ENCODE peak calls at places on chromosomes 6 and 20, in seven cellular contexts. One of them, this sample, is unnamed.

GRCh38 chr20:38094373-38094775 is 60.8 kb downstream of the RPRD1B start:
- DNase-seq in HCT116: no peak
- DNase-seq in fibroblast of mammary gland: peak
- DNase-seq in IMR-90: peak
- DNase-seq in ovary: no peak
- DNase-seq in right lobe of liver: no peak
- DNase-seq in coronary artery: no peak
- DNase-seq in this sample: no peak

GRCh38 chr20:48928832-48929725 is 7.6 kb downstream of the ARFGEF2 start:
- DNase-seq in IMR-90: peak
- DNase-seq in HCT116: no peak
- DNase-seq in fibroblast of mammary gland: no peak
- DNase-seq in right lobe of liver: no peak
- DNase-seq in ovary: no peak
- DNase-seq in coronary artery: no peak
- DNase-seq in this sample: no peak

GRCh38 chr20:3924304-3925112 is 35.3 kb downstream of the PANK2 start:
- DNase-seq in fibroblast of mammary gland: peak
- DNase-seq in right lobe of liver: peak
- DNase-seq in coronary artery: no peak
- DNase-seq in HCT116: no peak
- DNase-seq in IMR-90: no peak
- DNase-seq in ovary: peak
- DNase-seq in this sample: no peak

GRCh38 chr20:33443006-33443511 is 504 bp downstream of the SNTA1 start:
- DNase-seq in ovary: peak
- DNase-seq in HCT116: no peak
- DNase-seq in fibroblast of mammary gland: no peak
- DNase-seq in IMR-90: no peak
- DNase-seq in coronary artery: no peak
- DNase-seq in right lobe of liver: peak
- DNase-seq in this sample: no peak

GRCh38 chr20:58864346-58864745 is 11.8 kb downstream of the GNAS start:
- DNase-seq in IMR-90: no peak
- DNase-seq in right lobe of liver: no peak
- DNase-seq in coronary artery: no peak
- DNase-seq in fibroblast of mammary gland: no peak
- DNase-seq in HCT116: no peak
- DNase-seq in ovary: no peak
- DNase-seq in this sample: no peak

GRCh38 chr6:138403324-138403800 is 661 bp upstream of the HEBP2 start:
- DNase-seq in fibroblast of mammary gland: no peak
- DNase-seq in HCT116: no peak
- DNase-seq in IMR-90: no peak
- DNase-seq in coronary artery: no peak
- DNase-seq in right lobe of liver: peak
- DNase-seq in ovary: peak
- DNase-seq in this sample: no peak

GRCh38 chr20:33644313-33645071 is 17.6 kb upstream of the C20orf144 start:
- DNase-seq in fibroblast of mammary gland: no peak
- DNase-seq in right lobe of liver: no peak
- DNase-seq in coronary artery: no peak
- DNase-seq in IMR-90: no peak
- DNase-seq in HCT116: no peak
- DNase-seq in ovary: no peak
- DNase-seq in this sample: no peak

GRCh38 chr6:16660157-16660497 is 101.1 kb downstream of the ATXN1 start:
- DNase-seq in IMR-90: no peak
- DNase-seq in fibroblast of mammary gland: no peak
- DNase-seq in coronary artery: no peak
- DNase-seq in ovary: no peak
- DNase-seq in right lobe of liver: no peak
- DNase-seq in HCT116: no peak
- DNase-seq in this sample: no peak

GRCh38 chr6:159642995-159643394 is 50.0 kb downstream of the SOD2 start:
- DNase-seq in right lobe of liver: no peak
- DNase-seq in fibroblast of mammary gland: no peak
- DNase-seq in IMR-90: no peak
- DNase-seq in HCT116: no peak
- DNase-seq in coronary artery: no peak
- DNase-seq in ovary: no peak
- DNase-seq in this sample: no peak

GRCh38 chr6:132179955-132180354 is 221.3 kb downstream of the MOXD1 start:
- DNase-seq in right lobe of liver: no peak
- DNase-seq in HCT116: no peak
- DNase-seq in coronary artery: no peak
- DNase-seq in fibroblast of mammary gland: no peak
- DNase-seq in IMR-90: no peak
- DNase-seq in ovary: no peak
- DNase-seq in this sample: no peak

GRCh38 chr20:49316704-49317103 is 38.8 kb upstream of the ZNFX1 start:
- DNase-seq in fibroblast of mammary gland: no peak
- DNase-seq in ovary: no peak
- DNase-seq in HCT116: no peak
- DNase-seq in coronary artery: no peak
- DNase-seq in right lobe of liver: no peak
- DNase-seq in IMR-90: no peak
- DNase-seq in this sample: no peak

GRCh38 chr6:11805259-11806053 is 26.9 kb upstream of the ADTRP start:
- DNase-seq in ovary: no peak
- DNase-seq in coronary artery: no peak
- DNase-seq in IMR-90: no peak
- DNase-seq in fibroblast of mammary gland: no peak
- DNase-seq in right lobe of liver: no peak
- DNase-seq in HCT116: no peak
- DNase-seq in this sample: no peak

GRCh38 chr6:33144373-33144772 is 47.9 kb downstream of the COL11A2 start:
- DNase-seq in ovary: no peak
- DNase-seq in HCT116: no peak
- DNase-seq in IMR-90: no peak
- DNase-seq in coronary artery: no peak
- DNase-seq in right lobe of liver: no peak
- DNase-seq in fibroblast of mammary gland: peak
- DNase-seq in this sample: no peak

GRCh38 chr20:50305636-50306477 is 115.2 kb downstream of the CEBPB start:
- DNase-seq in right lobe of liver: peak
- DNase-seq in coronary artery: peak
- DNase-seq in fibroblast of mammary gland: peak
- DNase-seq in IMR-90: no peak
- DNase-seq in HCT116: no peak
- DNase-seq in ovary: peak
- DNase-seq in this sample: no peak

GRCh38 chr6:42735976-42736375 is 9.9 kb downstream of the TBCC start:
- DNase-seq in IMR-90: no peak
- DNase-seq in HCT116: no peak
- DNase-seq in right lobe of liver: no peak
- DNase-seq in ovary: no peak
- DNase-seq in fibroblast of mammary gland: no peak
- DNase-seq in coronary artery: no peak
- DNase-seq in this sample: no peak

GRCh38 chr20:14688045-14688444 is 350.6 kb upstream of the FLRT3 start:
- DNase-seq in IMR-90: no peak
- DNase-seq in right lobe of liver: no peak
- DNase-seq in HCT116: no peak
- DNase-seq in fibroblast of mammary gland: no peak
- DNase-seq in coronary artery: no peak
- DNase-seq in ovary: no peak
- DNase-seq in this sample: no peak

GRCh38 chr6:135851442-135852271 is at the start of gene PDE7B:
- DNase-seq in fibroblast of mammary gland: peak
- DNase-seq in HCT116: no peak
- DNase-seq in IMR-90: peak
- DNase-seq in ovary: peak
- DNase-seq in coronary artery: peak
- DNase-seq in right lobe of liver: peak
- DNase-seq in this sample: peak

GRCh38 chr20:24254480-24254879 is 214.9 kb upstream of the SYNDIG1 start:
- DNase-seq in IMR-90: no peak
- DNase-seq in coronary artery: no peak
- DNase-seq in ovary: no peak
- DNase-seq in HCT116: no peak
- DNase-seq in right lobe of liver: no peak
- DNase-seq in fibroblast of mammary gland: no peak
- DNase-seq in this sample: no peak

GRCh38 chr20:41138527-41139226 is 1.3 kb downstream of the PLCG1 start:
- DNase-seq in right lobe of liver: no peak
- DNase-seq in HCT116: no peak
- DNase-seq in ovary: peak
- DNase-seq in fibroblast of mammary gland: no peak
- DNase-seq in IMR-90: peak
- DNase-seq in coronary artery: no peak
- DNase-seq in this sample: no peak

GRCh38 chr20:51335329-51335841 is 207.1 kb downstream of the NFATC2 start:
- DNase-seq in right lobe of liver: no peak
- DNase-seq in ovary: no peak
- DNase-seq in coronary artery: no peak
- DNase-seq in IMR-90: peak
- DNase-seq in fibroblast of mammary gland: peak
- DNase-seq in HCT116: no peak
- DNase-seq in this sample: no peak

GRCh38 chr6:34095741-34096140 is 50.1 kb downstream of the GRM4 start:
- DNase-seq in fibroblast of mammary gland: no peak
- DNase-seq in right lobe of liver: no peak
- DNase-seq in ovary: no peak
- DNase-seq in IMR-90: no peak
- DNase-seq in coronary artery: no peak
- DNase-seq in HCT116: no peak
- DNase-seq in this sample: no peak

GRCh38 chr6:145042559-145042958 is 692.8 kb downstream of the EPM2A start:
- DNase-seq in fibroblast of mammary gland: no peak
- DNase-seq in right lobe of liver: no peak
- DNase-seq in HCT116: no peak
- DNase-seq in coronary artery: no peak
- DNase-seq in ovary: no peak
- DNase-seq in IMR-90: no peak
- DNase-seq in this sample: no peak

GRCh38 chr6:136921936-136922679 is at the start of gene SLC35D3:
- DNase-seq in right lobe of liver: peak
- DNase-seq in IMR-90: no peak
- DNase-seq in fibroblast of mammary gland: no peak
- DNase-seq in HCT116: no peak
- DNase-seq in ovary: no peak
- DNase-seq in coronary artery: no peak
- DNase-seq in this sample: no peak

GRCh38 chr6:93562566-93562965 is 143.2 kb upstream of the EPHA7 start:
- DNase-seq in fibroblast of mammary gland: no peak
- DNase-seq in right lobe of liver: no peak
- DNase-seq in HCT116: no peak
- DNase-seq in ovary: no peak
- DNase-seq in IMR-90: no peak
- DNase-seq in coronary artery: no peak
- DNase-seq in this sample: no peak

GRCh38 chr6:56807335-56807991 is 147.4 kb upstream of the BEND6 start:
- DNase-seq in coronary artery: no peak
- DNase-seq in ovary: no peak
- DNase-seq in right lobe of liver: no peak
- DNase-seq in fibroblast of mammary gland: peak
- DNase-seq in IMR-90: no peak
- DNase-seq in HCT116: no peak
- DNase-seq in this sample: no peak

GRCh38 chr6:26347699-26348098 is 17.3 kb upstream of the BTN3A2 start:
- DNase-seq in HCT116: no peak
- DNase-seq in right lobe of liver: no peak
- DNase-seq in ovary: no peak
- DNase-seq in fibroblast of mammary gland: no peak
- DNase-seq in IMR-90: no peak
- DNase-seq in coronary artery: no peak
- DNase-seq in this sample: no peak

GRCh38 chr6:150987371-150987828 is 121.9 kb downstream of the MTHFD1L start:
- DNase-seq in ovary: no peak
- DNase-seq in IMR-90: no peak
- DNase-seq in fibroblast of mammary gland: no peak
- DNase-seq in right lobe of liver: no peak
- DNase-seq in coronary artery: no peak
- DNase-seq in HCT116: no peak
- DNase-seq in this sample: no peak

GRCh38 chr20:13464702-13465101 is 174.0 kb downstream of the TASP1 start:
- DNase-seq in right lobe of liver: no peak
- DNase-seq in IMR-90: peak
- DNase-seq in coronary artery: no peak
- DNase-seq in fibroblast of mammary gland: peak
- DNase-seq in HCT116: no peak
- DNase-seq in ovary: no peak
- DNase-seq in this sample: no peak

DNA sequence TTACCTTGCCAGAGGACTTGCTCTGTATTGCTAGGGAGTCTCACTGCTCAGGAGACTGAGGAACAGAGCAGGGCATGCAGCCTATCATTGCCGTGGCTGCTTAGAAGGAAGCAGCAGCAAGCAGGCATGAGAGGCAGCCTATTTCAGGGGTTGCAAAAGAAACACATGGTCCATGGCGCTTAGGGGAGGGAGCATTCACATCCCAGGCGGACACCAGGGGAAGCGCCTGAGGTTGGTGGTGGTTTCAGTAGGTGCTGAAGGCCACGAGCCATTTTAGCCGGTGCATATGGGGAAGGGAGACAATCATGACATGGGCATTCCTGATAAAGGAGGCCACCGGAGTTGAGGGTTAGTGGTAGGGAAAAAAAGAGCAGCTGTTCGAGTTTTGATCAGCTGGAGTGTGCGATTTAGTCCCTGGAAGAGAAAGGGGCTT is 20.9 kb downstream of the FARS2 start:
- DNase-seq in coronary artery: no peak
- DNase-seq in ovary: no peak
- DNase-seq in fibroblast of mammary gland: no peak
- DNase-seq in IMR-90: no peak
- DNase-seq in right lobe of liver: no peak
- DNase-seq in HCT116: no peak
- DNase-seq in this sample: no peak
- H3K4me3 ChIP-seq in coronary artery: no peak
- H3K4me3 ChIP-seq in ovary: no peak
- H3K4me3 ChIP-seq in fibroblast of mammary gland: no peak
- H3K4me3 ChIP-seq in IMR-90: no peak
- H3K4me3 ChIP-seq in right lobe of liver: no peak
- H3K4me3 ChIP-seq in HCT116: no peak
- H3K4me3 ChIP-seq in this sample: no peak

GRCh38 chr20:57142667-57143066 is 123.8 kb downstream of the BMP7 start:
- DNase-seq in IMR-90: no peak
- DNase-seq in fibroblast of mammary gland: no peak
- DNase-seq in right lobe of liver: no peak
- DNase-seq in coronary artery: no peak
- DNase-seq in HCT116: no peak
- DNase-seq in ovary: no peak
- DNase-seq in this sample: no peak
- TF ChIP-seq CTCF in IMR-90: no peak
- TF ChIP-seq CTCF in fibroblast of mammary gland: no peak
- TF ChIP-seq CTCF in right lobe of liver: no peak
- TF ChIP-seq CTCF in coronary artery: no peak
- TF ChIP-seq CTCF in HCT116: no peak
- TF ChIP-seq CTCF in ovary: no peak
- TF ChIP-seq CTCF in this sample: no peak

GRCh38 chr6:109511832-109512231 is 28.8 kb upstream of the ZBTB24 start:
- DNase-seq in coronary artery: no peak
- DNase-seq in fibroblast of mammary gland: no peak
- DNase-seq in right lobe of liver: no peak
- DNase-seq in ovary: no peak
- DNase-seq in IMR-90: no peak
- DNase-seq in HCT116: no peak
- DNase-seq in this sample: peak
- H3K4me3 ChIP-seq in coronary artery: no peak
- H3K4me3 ChIP-seq in fibroblast of mammary gland: no peak
- H3K4me3 ChIP-seq in right lobe of liver: no peak
- H3K4me3 ChIP-seq in ovary: no peak
- H3K4me3 ChIP-seq in IMR-90: no peak
- H3K4me3 ChIP-seq in HCT116: no peak
- H3K4me3 ChIP-seq in this sample: no peak

GRCh38 chr6:107116328-107116892 is 1.1 kb upstream of the BEND3 start:
- DNase-seq in IMR-90: no peak
- DNase-seq in coronary artery: no peak
- DNase-seq in HCT116: no peak
- DNase-seq in ovary: no peak
- DNase-seq in right lobe of liver: peak
- DNase-seq in fibroblast of mammary gland: no peak
- DNase-seq in this sample: no peak
- TF ChIP-seq CTCF in IMR-90: peak
- TF ChIP-seq CTCF in coronary artery: no peak
- TF ChIP-seq CTCF in HCT116: peak
- TF ChIP-seq CTCF in ovary: no peak
- TF ChIP-seq CTCF in right lobe of liver: no peak
- TF ChIP-seq CTCF in fibroblast of mammary gland: peak
- TF ChIP-seq CTCF in this sample: no peak

This sample was measured in LNCaP clone FGC.